ENCODE peak calls at places on chromosome 20, in six cellular contexts. I is colonic mucosa; G is HAP-1; O is DND-41; R is CD8-positive, alpha-beta memory T cell; F is spleen. E is an unnamed sample.

GRCh38 chr20:53547664-53548239 is 45.9 kb downstream of the ZNF217 start:
- DNase-seq in I (peak; percentile 46), G (peak; percentile 61), O (peak; percentile 44), R (no peak), F (no peak), E (peak; percentile 24)

GRCh38 chr20:56752274-56752673 is 123.2 kb downstream of the TFAP2C start:
- DNase-seq in I (no peak), G (no peak), O (no peak), R (no peak), F (no peak), E (no peak)

GRCh38 chr20:52572687-52573086 is 381.1 kb upstream of the ZFP64 start:
- DNase-seq in I (no peak), G (no peak), O (no peak), R (no peak), F (no peak), E (peak; percentile 20)

GRCh38 chr20:40103420-40103819 is 585.6 kb downstream of the MAFB start:
- DNase-seq in I (no peak), G (no peak), O (no peak), R (no peak), F (no peak), E (no peak)

GRCh38 chr20:36893801-36894200 is 17.9 kb downstream of the TLDC2 start:
- DNase-seq in I (no peak), G (no peak), O (no peak), R (no peak), F (no peak), E (no peak)

GRCh38 chr20:17875106-17875980 is 93.3 kb downstream of the SNX5 start:
- DNase-seq in I (peak; percentile 99), G (no peak), O (no peak), R (no peak), F (no peak), E (peak; percentile 85)

GRCh38 chr20:48824830-48825550 is 2.8 kb downstream of the PREX1 start:
- DNase-seq in I (no peak), G (peak; percentile 36), O (no peak), R (no peak), F (no peak), E (no peak)

GRCh38 chr20:19549896-19550295 is 208.2 kb upstream of the RIN2 start:
- DNase-seq in I (no peak), G (no peak), O (no peak), R (no peak), F (no peak), E (no peak)

GRCh38 chr20:59221881-59222238 is 58.2 kb downstream of the ZNF831 start:
- DNase-seq in I (no peak), G (no peak), O (no peak), R (no peak), F (no peak), E (no peak)

GRCh38 chr20:59222982-59223610 is 59.5 kb downstream of the ZNF831 start:
- DNase-seq in I (no peak), G (peak; percentile 35), O (no peak), R (no peak), F (no peak), E (no peak)

GRCh38 chr20:59220161-59220560 is 56.5 kb downstream of the ZNF831 start:
- DNase-seq in I (no peak), G (no peak), O (no peak), R (no peak), F (no peak), E (no peak)

GRCh38 chr20:59222239-59222981 is 58.8 kb downstream of the ZNF831 start:
- DNase-seq in I (peak; percentile 86), G (peak; percentile 90), O (peak; percentile 51), R (peak; percentile 64), F (peak; percentile 95), E (peak; percentile 8)

GRCh38 chr20:59221049-59221748 is 57.6 kb downstream of the ZNF831 start:
- DNase-seq in I (no peak), G (no peak), O (no peak), R (no peak), F (no peak), E (no peak)
- H3K4me3 ChIP-seq in I (no peak overlapping the region), G (no peak overlapping the region), O (no peak overlapping the region), R (peak overlapping the region; percentile 38), F (peak overlapping the region; percentile 70), E (no peak overlapping the region)

DNA sequence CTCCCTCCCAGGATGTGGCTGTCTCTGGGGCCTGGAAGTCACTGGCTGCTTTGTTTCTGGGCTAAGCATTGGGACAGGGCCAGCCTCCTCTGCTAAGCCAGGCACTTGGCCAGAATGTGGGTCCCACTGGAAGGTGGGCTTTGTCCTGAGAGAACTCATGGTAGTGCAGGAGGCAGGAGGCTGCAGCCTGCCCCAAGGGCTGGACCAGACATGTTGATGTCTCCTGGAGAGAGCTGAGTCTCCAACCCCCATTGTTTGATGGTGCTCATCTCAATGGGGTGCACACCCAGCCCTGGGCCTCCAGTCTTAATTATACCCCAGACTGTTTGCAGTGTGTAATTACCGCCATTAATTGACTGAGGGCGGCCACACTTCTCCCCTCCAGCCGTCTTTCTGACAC is 220.5 kb upstream of the PMEPA1 start:
- DNase-seq in I (no peak), G (no peak), O (no peak), R (no peak), F (no peak), E (no peak)
- H3K4me3 ChIP-seq in I (no peak overlapping the region), G (no peak overlapping the region), O (no peak overlapping the region), R (no peak overlapping the region), F (no peak overlapping the region), E (no peak overlapping the region)

DNA sequence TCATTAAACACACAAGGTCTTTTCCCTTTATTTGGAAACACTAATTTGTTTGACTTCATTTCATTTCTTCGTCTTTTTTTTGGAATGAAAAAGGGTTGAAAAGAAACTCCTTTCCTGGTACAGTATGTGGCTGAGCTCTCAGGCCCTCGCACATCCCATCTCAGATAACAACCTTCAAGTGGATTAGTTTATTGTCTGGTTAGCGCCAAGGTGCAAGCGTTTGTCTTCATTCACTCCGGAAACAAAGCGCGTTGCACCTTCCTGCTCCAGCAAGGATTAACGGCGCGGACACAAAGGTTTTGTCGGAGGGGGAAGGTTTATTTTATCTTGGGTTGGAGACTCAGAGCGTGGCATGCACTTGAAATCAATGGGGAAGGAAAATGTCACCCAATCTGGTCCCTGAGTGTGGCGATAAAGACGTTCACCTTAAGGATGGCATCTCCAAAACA is 5.3 kb upstream of the NKX2-2 start:
- DNase-seq in I (no peak), G (peak; percentile 54), O (no peak), R (no peak), F (no peak), E (no peak)
- H3K4me3 ChIP-seq in I (no peak overlapping the region), G (no peak overlapping the region), O (no peak overlapping the region), R (no peak overlapping the region), F (no peak overlapping the region), E (no peak overlapping the region)

GRCh38 chr20:25076201-25076600 is 5.7 kb downstream of the VSX1 start:
- DNase-seq in I (no peak), G (no peak), O (no peak), R (no peak), F (no peak), E (no peak)

GRCh38 chr20:25077610-25078169 is 4.3 kb downstream of the VSX1 start:
- DNase-seq in I (no peak), G (no peak), O (no peak), R (no peak), F (peak; percentile 82), E (no peak)

GRCh38 chr20:25079171-25079570 is 2.8 kb downstream of the VSX1 start:
- DNase-seq in I (peak; percentile 72), G (no peak), O (peak; percentile 3), R (no peak), F (no peak), E (no peak)

GRCh38 chr20:25078662-25079061 is 3.3 kb downstream of the VSX1 start:
- DNase-seq in I (no peak), G (no peak), O (peak; percentile 78), R (no peak), F (no peak), E (no peak)

GRCh38 chr20:25076731-25077609 is 5.0 kb downstream of the VSX1 start:
- DNase-seq in I (no peak), G (no peak), O (peak; percentile 37), R (no peak), F (no peak), E (no peak)
- H3K4me3 ChIP-seq in I (peak overlapping the region; percentile 10), G (no peak overlapping the region), O (no peak overlapping the region), R (no peak overlapping the region), F (peak overlapping the region; percentile 52), E (no peak overlapping the region)

GRCh38 chr20:539236-539635 is 4.4 kb downstream of the CSNK2A1 start:
- DNase-seq in I (no peak), G (no peak), O (no peak), R (no peak), F (no peak), E (no peak)

GRCh38 chr20:536426-537012 is 7.1 kb downstream of the CSNK2A1 start:
- DNase-seq in I (no peak), G (no peak), O (no peak), R (no peak), F (no peak), E (no peak)

GRCh38 chr20:537983-538382 is 5.6 kb downstream of the CSNK2A1 start:
- DNase-seq in I (no peak), G (no peak), O (no peak), R (no peak), F (no peak), E (no peak)

GRCh38 chr20:532530-532929 is 11.1 kb downstream of the CSNK2A1 start:
- DNase-seq in I (no peak), G (no peak), O (no peak), R (no peak), F (no peak), E (no peak)

GRCh38 chr20:535958-536357 is 7.6 kb downstream of the CSNK2A1 start:
- DNase-seq in I (peak; percentile 66), G (no peak), O (no peak), R (no peak), F (no peak), E (peak; percentile 52)
- H3K4me3 ChIP-seq in I (peak overlapping the region; percentile 23), G (no peak overlapping the region), O (no peak overlapping the region), R (no peak overlapping the region), F (no peak overlapping the region), E (peak overlapping the region; percentile 13)

DNA sequence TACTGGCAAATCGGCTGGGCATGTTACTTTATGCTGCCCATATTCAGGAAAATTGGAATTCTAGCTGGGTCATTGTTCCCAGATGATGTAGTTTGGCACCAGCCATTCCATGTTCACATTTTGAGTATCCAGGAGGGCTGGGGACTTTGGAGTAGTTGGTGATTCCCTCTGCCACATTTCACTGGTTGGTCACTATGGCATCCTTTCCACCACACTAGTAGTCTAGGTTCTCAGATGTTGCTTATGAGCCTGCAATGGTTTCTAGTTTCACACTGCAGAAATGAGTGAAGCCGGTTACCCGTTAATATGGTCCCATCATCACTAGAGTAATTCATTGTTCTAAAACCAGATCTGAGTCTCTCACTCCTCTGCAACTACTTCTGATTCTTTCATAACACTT is 4.6 kb downstream of the PTPN1 start:
- DNase-seq in I (no peak), G (no peak), O (no peak), R (no peak), F (no peak), E (no peak)
- H3K4me3 ChIP-seq in I (no peak overlapping the region), G (no peak overlapping the region), O (no peak overlapping the region), R (peak overlapping the region; percentile 21), F (peak overlapping the region; percentile 92), E (no peak overlapping the region)